ENCODE peak calls at places on chromosomes 12 and 14, in five cellular contexts. P is left lung, T is HL-60, H is mammary epithelial cell, I is A549. N is an unnamed sample.

GRCh38 chr12:49705479-49706267 is 1.5 kb downstream of the FMNL3 start:
- DNase-seq in H (peak), I (no peak), T (no peak), P (peak), N (no peak)

GRCh38 chr14:81618695-81619094 is 85.0 kb upstream of the SEL1L start:
- DNase-seq in P (no peak), I (no peak), H (no peak), T (no peak), N (no peak)

GRCh38 chr14:49687942-49688700 is at the start of gene POLE2:
- DNase-seq in P (peak), T (peak), H (peak), I (peak), N (peak)

GRCh38 chr12:1747609-1748008 is 56.7 kb downstream of the ADIPOR2 start:
- DNase-seq in H (no peak), T (peak), I (no peak), P (no peak), N (no peak)

GRCh38 chr14:56587701-56588100 is 8.1 kb downstream of the TMEM260 start:
- DNase-seq in P (no peak), I (no peak), T (no peak), H (no peak), N (no peak)

GRCh38 chr12:103956515-103957027 is 9.1 kb upstream of the TDG start:
- DNase-seq in P (no peak), T (no peak), I (no peak), H (no peak), N (peak)

GRCh38 chr12:46005823-46006222 is 15.4 kb upstream of the SCAF11 start:
- DNase-seq in P (no peak), T (no peak), H (no peak), I (no peak), N (no peak)

GRCh38 chr14:77103475-77103874 is 5.4 kb downstream of the CIPC start:
- DNase-seq in H (no peak), P (no peak), I (no peak), T (no peak), N (no peak)

GRCh38 chr12:9700606-9700956 is 31.1 kb downstream of the CLEC2D start:
- DNase-seq in I (no peak), H (no peak), T (no peak), P (no peak), N (no peak)

GRCh38 chr12:9701380-9702154 is 31.3 kb downstream of the CLECL1 start:
- DNase-seq in T (no peak), I (no peak), P (no peak), H (no peak), N (no peak)

GRCh38 chr12:9699269-9699897 is 29.9 kb downstream of the CLEC2D start:
- DNase-seq in T (no peak), P (no peak), I (no peak), H (no peak), N (no peak)

GRCh38 chr12:9699898-9700605 is 30.5 kb downstream of the CLEC2D start:
- DNase-seq in I (no peak), T (no peak), P (no peak), H (peak), N (no peak)

DNA sequence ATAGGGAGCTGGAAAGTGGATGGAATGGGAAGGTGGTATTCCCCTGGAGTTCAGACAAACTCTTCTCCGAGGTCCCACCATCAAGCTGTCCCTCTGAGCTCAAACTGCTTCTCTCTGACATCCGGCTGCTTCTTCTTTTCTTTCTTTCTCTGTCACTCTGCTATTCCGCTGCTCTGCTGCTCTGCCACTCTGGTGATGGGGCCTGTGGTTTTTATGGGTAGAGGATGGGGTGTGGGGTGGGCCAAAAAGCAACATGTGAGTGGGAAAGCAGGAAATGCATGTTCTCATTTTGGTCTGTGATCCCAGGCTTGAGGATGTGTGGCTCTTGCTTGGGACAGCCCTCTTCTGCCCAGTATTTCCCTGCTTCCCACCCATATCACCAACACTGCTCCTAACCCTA is 30.7 kb downstream of the CLECL1 start:
- DNase-seq in P (no peak), I (no peak), T (no peak), H (no peak), N (no peak)
- H3K27ac ChIP-seq in P (no peak), I (no peak), T (no peak), H (no peak), N (no peak)

DNA sequence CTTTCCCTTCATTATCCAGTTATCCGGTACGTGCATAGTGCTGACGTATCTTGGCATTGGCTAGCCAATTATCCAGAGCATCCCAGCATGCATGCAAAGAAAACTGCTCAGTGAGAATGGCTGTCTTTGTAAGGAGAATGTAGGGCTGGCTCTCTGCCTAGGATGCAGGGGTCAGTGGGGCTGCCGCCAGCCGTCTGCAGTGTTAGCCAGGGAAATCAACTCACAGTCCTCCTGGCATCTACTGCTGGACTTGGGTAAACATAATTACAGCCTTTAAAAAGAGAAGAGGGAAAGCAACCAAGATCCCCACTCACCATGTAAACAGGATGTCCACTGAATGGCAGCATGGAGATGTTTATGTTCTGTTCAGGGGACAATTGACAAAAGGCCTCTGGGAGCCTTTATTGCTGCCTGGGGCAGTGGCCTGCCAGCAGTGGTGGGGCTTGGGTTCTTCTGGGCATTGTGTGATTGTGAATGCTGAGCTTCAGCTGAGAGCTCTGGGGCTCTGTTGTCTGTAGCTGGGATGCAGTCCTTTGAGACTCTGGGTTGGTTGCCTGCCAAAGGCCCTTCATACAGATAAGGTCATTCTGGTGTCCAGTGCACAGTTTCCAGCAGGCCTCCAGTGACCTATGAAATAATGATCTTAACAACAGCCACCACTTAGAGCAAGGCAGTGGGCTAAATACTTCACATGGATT is 121.8 kb downstream of the TBC1D30 start:
- DNase-seq in H (no peak), P (no peak), T (no peak), I (no peak), N (peak)
- H3K27ac ChIP-seq in H (no peak), P (no peak), T (no peak), I (no peak), N (peak)

GRCh38 chr14:23538785-23539184 is 12.8 kb downstream of the ZFHX2 start:
- DNase-seq in H (no peak), I (no peak), T (no peak), P (no peak), N (no peak)
- H3K27ac ChIP-seq in H (no peak), I (no peak), T (no peak), P (no peak), N (peak)

DNA sequence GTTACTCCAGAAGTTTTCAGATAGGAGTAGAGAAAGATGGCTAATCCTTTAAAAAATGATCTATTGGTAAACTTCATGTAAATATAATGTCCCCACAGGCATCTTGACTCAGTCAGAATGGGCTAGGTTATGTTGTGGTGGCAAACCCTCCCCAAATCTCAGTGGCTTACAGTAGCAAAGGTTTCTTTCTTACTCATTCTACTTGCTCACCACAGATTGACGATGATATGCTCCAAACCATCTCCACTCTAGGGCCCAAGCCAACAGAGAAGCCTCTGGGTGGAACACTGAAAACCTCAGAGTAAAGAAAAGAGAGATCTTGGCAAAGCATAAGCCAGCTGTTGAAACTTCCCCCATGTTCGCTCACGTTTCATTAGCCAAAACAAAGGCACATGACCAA is 146.4 kb downstream of the EMP1 start:
- DNase-seq in T (no peak), P (no peak), H (peak), I (no peak), N (no peak)
- H3K27ac ChIP-seq in T (no peak), P (no peak), H (peak), I (peak), N (no peak)

GRCh38 chr12:30863839-30864238 is 62.7 kb upstream of the TSPAN11 start:
- DNase-seq in I (no peak), H (no peak), T (no peak), P (no peak), N (no peak)
- H3K27ac ChIP-seq in I (no peak), H (no peak), T (no peak), P (no peak), N (no peak)